ENCODE peak calls at places on chromosomes 7 and 10, in five cellular contexts. One of them, this sample, is unnamed.

GRCh38 chr7:19519443-19519977 is 189.3 kb downstream of the POLR1F start:
- DNase-seq in fibroblast of the aortic adventitia: no peak
- DNase-seq in body of pancreas: no peak
- DNase-seq in hepatocyte: no peak
- DNase-seq in GM12865: no peak
- DNase-seq in this sample: no peak

GRCh38 chr10:44180321-44181154 is 204.4 kb downstream of the CXCL12 start:
- DNase-seq in hepatocyte: peak
- DNase-seq in body of pancreas: no peak
- DNase-seq in fibroblast of the aortic adventitia: peak
- DNase-seq in GM12865: no peak
- DNase-seq in this sample: no peak

GRCh38 chr10:34305189-34305588 is 509.9 kb downstream of the PARD3 start:
- DNase-seq in body of pancreas: no peak
- DNase-seq in GM12865: peak
- DNase-seq in hepatocyte: peak
- DNase-seq in fibroblast of the aortic adventitia: no peak
- DNase-seq in this sample: no peak

GRCh38 chr10:23927926-23928325 is 281.0 kb upstream of the KIAA1217 start:
- DNase-seq in body of pancreas: no peak
- DNase-seq in fibroblast of the aortic adventitia: no peak
- DNase-seq in GM12865: no peak
- DNase-seq in hepatocyte: no peak
- DNase-seq in this sample: no peak

GRCh38 chr7:55214707-55215106 is 150.4 kb upstream of the LANCL2 start:
- DNase-seq in fibroblast of the aortic adventitia: peak
- DNase-seq in body of pancreas: no peak
- DNase-seq in hepatocyte: no peak
- DNase-seq in GM12865: no peak
- DNase-seq in this sample: no peak

GRCh38 chr7:77831481-77831880 is 32.9 kb downstream of the PHTF2 start:
- DNase-seq in hepatocyte: no peak
- DNase-seq in body of pancreas: no peak
- DNase-seq in GM12865: no peak
- DNase-seq in fibroblast of the aortic adventitia: no peak
- DNase-seq in this sample: no peak

GRCh38 chr7:107014381-107015023 is 30.0 kb upstream of the PRKAR2B start:
- DNase-seq in body of pancreas: no peak
- DNase-seq in GM12865: no peak
- DNase-seq in hepatocyte: no peak
- DNase-seq in fibroblast of the aortic adventitia: peak
- DNase-seq in this sample: no peak

GRCh38 chr10:104254493-104255243 is at the start of gene GSTO1:
- DNase-seq in hepatocyte: peak
- DNase-seq in fibroblast of the aortic adventitia: peak
- DNase-seq in body of pancreas: peak
- DNase-seq in GM12865: peak
- DNase-seq in this sample: peak

GRCh38 chr7:25802057-25802456 is 349.9 kb upstream of the NFE2L3 start:
- DNase-seq in GM12865: no peak
- DNase-seq in hepatocyte: no peak
- DNase-seq in body of pancreas: no peak
- DNase-seq in fibroblast of the aortic adventitia: no peak
- DNase-seq in this sample: no peak

GRCh38 chr7:152435384-152436278 is at the start of gene KMT2C:
- DNase-seq in GM12865: peak
- DNase-seq in body of pancreas: peak
- DNase-seq in fibroblast of the aortic adventitia: peak
- DNase-seq in hepatocyte: peak
- DNase-seq in this sample: peak

GRCh38 chr7:141737118-141737835 is 881 bp upstream of the SSBP1 start:
- DNase-seq in fibroblast of the aortic adventitia: peak
- DNase-seq in GM12865: peak
- DNase-seq in body of pancreas: peak
- DNase-seq in hepatocyte: peak
- DNase-seq in this sample: no peak

GRCh38 chr7:104550362-104550761 is 222.0 kb downstream of the LHFPL3 start:
- DNase-seq in fibroblast of the aortic adventitia: peak
- DNase-seq in GM12865: no peak
- DNase-seq in body of pancreas: no peak
- DNase-seq in hepatocyte: no peak
- DNase-seq in this sample: no peak

GRCh38 chr7:138900040-138900828 is 81.0 kb downstream of the KIAA1549 start:
- DNase-seq in body of pancreas: no peak
- DNase-seq in fibroblast of the aortic adventitia: no peak
- DNase-seq in GM12865: no peak
- DNase-seq in hepatocyte: no peak
- DNase-seq in this sample: no peak

GRCh38 chr7:44541028-44541869 is at the start of gene NPC1L1:
- DNase-seq in body of pancreas: no peak
- DNase-seq in GM12865: no peak
- DNase-seq in hepatocyte: peak
- DNase-seq in fibroblast of the aortic adventitia: no peak
- DNase-seq in this sample: no peak

GRCh38 chr7:37923996-37924395 is 3.6 kb downstream of the EPDR1 start:
- DNase-seq in fibroblast of the aortic adventitia: peak
- DNase-seq in hepatocyte: no peak
- DNase-seq in GM12865: no peak
- DNase-seq in body of pancreas: no peak
- DNase-seq in this sample: no peak

GRCh38 chr7:37920619-37921339 is at the start of gene EPDR1:
- DNase-seq in hepatocyte: peak
- DNase-seq in body of pancreas: peak
- DNase-seq in fibroblast of the aortic adventitia: no peak
- DNase-seq in GM12865: peak
- DNase-seq in this sample: peak

GRCh38 chr7:37921876-37922275 is 1.4 kb downstream of the EPDR1 start:
- DNase-seq in fibroblast of the aortic adventitia: no peak
- DNase-seq in GM12865: no peak
- DNase-seq in body of pancreas: no peak
- DNase-seq in hepatocyte: no peak
- DNase-seq in this sample: no peak

GRCh38 chr7:37920305-37920618 is 178 bp upstream of the EPDR1 start:
- DNase-seq in hepatocyte: no peak
- DNase-seq in fibroblast of the aortic adventitia: no peak
- DNase-seq in GM12865: no peak
- DNase-seq in body of pancreas: no peak
- DNase-seq in this sample: no peak

GRCh38 chr7:37921340-37921805 is 933 bp downstream of the EPDR1 start:
- DNase-seq in fibroblast of the aortic adventitia: peak
- DNase-seq in hepatocyte: peak
- DNase-seq in GM12865: peak
- DNase-seq in body of pancreas: peak
- DNase-seq in this sample: no peak
- H3K4me3 ChIP-seq in fibroblast of the aortic adventitia: peak
- H3K4me3 ChIP-seq in hepatocyte: peak
- H3K4me3 ChIP-seq in GM12865: peak
- H3K4me3 ChIP-seq in body of pancreas: peak
- H3K4me3 ChIP-seq in this sample: peak

GRCh38 chr10:93103953-93104352 is 30.3 kb downstream of the CYP26A1 start:
- DNase-seq in fibroblast of the aortic adventitia: no peak
- DNase-seq in GM12865: no peak
- DNase-seq in hepatocyte: no peak
- DNase-seq in body of pancreas: no peak
- DNase-seq in this sample: no peak
- TF ChIP-seq CTCF in fibroblast of the aortic adventitia: no peak
- TF ChIP-seq CTCF in GM12865: no peak
- TF ChIP-seq CTCF in hepatocyte: no peak
- TF ChIP-seq CTCF in body of pancreas: no peak
- TF ChIP-seq CTCF in this sample: no peak

GRCh38 chr7:90850516-90850915 is 254.4 kb downstream of the CDK14 start:
- DNase-seq in fibroblast of the aortic adventitia: no peak
- DNase-seq in body of pancreas: no peak
- DNase-seq in GM12865: no peak
- DNase-seq in hepatocyte: no peak
- DNase-seq in this sample: no peak
- H3K4me3 ChIP-seq in fibroblast of the aortic adventitia: no peak
- H3K4me3 ChIP-seq in body of pancreas: no peak
- H3K4me3 ChIP-seq in GM12865: no peak
- H3K4me3 ChIP-seq in hepatocyte: no peak
- H3K4me3 ChIP-seq in this sample: no peak

GRCh38 chr7:2554654-2555053 is 670 bp downstream of the BRAT1 start:
- DNase-seq in hepatocyte: no peak
- DNase-seq in GM12865: peak
- DNase-seq in fibroblast of the aortic adventitia: no peak
- DNase-seq in body of pancreas: no peak
- DNase-seq in this sample: no peak
- TF ChIP-seq CTCF in hepatocyte: no peak
- TF ChIP-seq CTCF in GM12865: peak
- TF ChIP-seq CTCF in fibroblast of the aortic adventitia: no peak
- TF ChIP-seq CTCF in body of pancreas: no peak
- TF ChIP-seq CTCF in this sample: no peak

This sample was measured in prostate gland.